ENCODE peak calls at places on chromosome 18, in five cellular contexts. D is activated naive CD4-positive, alpha-beta T cell; R is GOT3; Q is adipocyte; N is hippocampal formation. E is an unnamed sample.

GRCh38 chr18:37330173-37330572 is 235.4 kb downstream of the CELF4 start:
- DNase-seq in D (no peak), R (no peak), Q (no peak), N (no peak), E (no peak)

GRCh38 chr18:54750350-54750749 is 77.9 kb upstream of the RAB27B start:
- DNase-seq in D (no peak), R (no peak), Q (no peak), N (no peak), E (no peak)

GRCh38 chr18:37564796-37565137 is 831 bp downstream of the CELF4 start:
- DNase-seq in D (no peak), R (no peak), Q (peak), N (peak), E (no peak)

GRCh38 chr18:35467624-35468016 is 30.1 kb downstream of the INO80C start:
- DNase-seq in D (no peak), R (no peak), Q (no peak), N (no peak), E (no peak)

GRCh38 chr18:30970201-30970816 is 72.2 kb downstream of the DSC3 start:
- DNase-seq in D (no peak), R (no peak), Q (peak), N (no peak), E (no peak)

GRCh38 chr18:31275722-31276463 is 42.1 kb upstream of the DSG1 start:
- DNase-seq in D (no peak), R (no peak), Q (no peak), N (no peak), E (no peak)

GRCh38 chr18:44839239-44839666 is 158.6 kb downstream of the SETBP1 start:
- DNase-seq in D (no peak), R (no peak), Q (peak), N (peak), E (peak)

GRCh38 chr18:69250305-69251151 is 150.2 kb upstream of the DOK6 start:
- DNase-seq in D (no peak), R (no peak), Q (peak), N (no peak), E (no peak)

GRCh38 chr18:39596216-39596615 is 2030.6 kb upstream of the CELF4 start:
- DNase-seq in D (no peak), R (no peak), Q (no peak), N (no peak), E (no peak)

GRCh38 chr18:53165770-53166169 is 825.8 kb downstream of the DCC start:
- DNase-seq in D (no peak), R (no peak), Q (no peak), N (no peak), E (no peak)

GRCh38 chr18:5155180-5155906 is 41.7 kb downstream of the AKAIN1 start:
- DNase-seq in D (no peak), R (no peak), Q (no peak), N (no peak), E (no peak)

GRCh38 chr18:56112013-56112749 is 524.2 kb upstream of the TCF4 start:
- DNase-seq in D (no peak), R (no peak), Q (peak), N (no peak), E (no peak)

GRCh38 chr18:79983253-79983652 is 5.1 kb downstream of the TXNL4A start:
- DNase-seq in D (no peak), R (no peak), Q (no peak), N (no peak), E (no peak)

GRCh38 chr18:48575658-48576453 is 37.0 kb downstream of the CTIF start:
- DNase-seq in D (no peak), R (no peak), Q (no peak), N (peak), E (no peak)

GRCh38 chr18:34002130-34002529 is 222.6 kb downstream of the NOL4 start:
- DNase-seq in D (no peak), R (no peak), Q (no peak), N (no peak), E (no peak)

GRCh38 chr18:53745228-53745967 is 479.1 kb downstream of the MBD2 start:
- DNase-seq in D (no peak), R (no peak), Q (no peak), N (no peak), E (no peak)

GRCh38 chr18:59900222-59901128 is 679 bp downstream of the PMAIP1 start:
- DNase-seq in D (peak), R (no peak), Q (peak), N (no peak), E (peak)

GRCh38 chr18:48545690-48546365 is 7.0 kb downstream of the CTIF start:
- DNase-seq in D (no peak), R (no peak), Q (peak), N (peak), E (no peak)

GRCh38 chr18:28963481-28963880 is 786.6 kb upstream of the CDH2 start:
- DNase-seq in D (no peak), R (no peak), Q (peak), N (no peak), E (no peak)

GRCh38 chr18:36265035-36265434 is 32.5 kb upstream of the FHOD3 start:
- DNase-seq in D (no peak), R (no peak), Q (peak), N (no peak), E (no peak)

GRCh38 chr18:6315556-6316331 is 99.0 kb downstream of the L3MBTL4 start:
- DNase-seq in D (no peak), R (no peak), Q (no peak), N (no peak), E (no peak)

GRCh38 chr18:58578835-58579560 is 49.9 kb downstream of the ALPK2 start:
- DNase-seq in D (no peak), R (no peak), Q (peak), N (no peak), E (no peak)

GRCh38 chr18:80041424-80041823 is 7.2 kb downstream of the RBFA start:
- DNase-seq in D (no peak), R (no peak), Q (no peak), N (no peak), E (no peak)

GRCh38 chr18:26993568-26993967 is 128.1 kb upstream of the AQP4 start:
- DNase-seq in D (no peak), R (no peak), Q (no peak), N (no peak), E (no peak)

GRCh38 chr18:6793986-6794385 is 64.5 kb downstream of the ARHGAP28 start:
- DNase-seq in D (no peak), R (no peak), Q (no peak), N (no peak), E (no peak)

GRCh38 chr18:61749031-61749430 is 143.8 kb downstream of the RNF152 start:
- DNase-seq in D (no peak), R (no peak), Q (no peak), N (no peak), E (no peak)

GRCh38 chr18:13477147-13477683 is 249.1 kb downstream of the FAM210A start:
- DNase-seq in D (no peak), R (no peak), Q (no peak), N (no peak), E (no peak)

GRCh38 chr18:78363556-78363955 is 616.1 kb upstream of the SALL3 start:
- DNase-seq in D (no peak), R (no peak), Q (no peak), N (no peak), E (no peak)

E was measured in H1.